ENCODE peak calls at places on chromosomes 6 and 20, in eight cellular contexts. One of them, this sample, is unnamed.
A peak's percentile ranks its signal among the peaks of the same experiment; 100 is the strongest.

GRCh38 chr6:105388392-105388791 is 14.5 kb downstream of the PREP start:
- DNase-seq in RWPE2: no peak
- DNase-seq in GM23338: no peak
- DNase-seq in AG09319: no peak
- DNase-seq in uterus: no peak
- DNase-seq in testis: no peak
- DNase-seq in cardiac fibroblast: no peak
- DNase-seq in endothelial cell: no peak
- DNase-seq in this sample: no peak

GRCh38 chr20:11982289-11982957 is 64.7 kb downstream of the BTBD3 start:
- DNase-seq in RWPE2: no peak
- DNase-seq in GM23338: no peak
- DNase-seq in AG09319: no peak
- DNase-seq in uterus: no peak
- DNase-seq in testis: no peak
- DNase-seq in cardiac fibroblast: no peak
- DNase-seq in endothelial cell: no peak
- DNase-seq in this sample: no peak

GRCh38 chr6:15491255-15491985 is 171.4 kb downstream of the DTNBP1 start:
- DNase-seq in RWPE2: no peak
- DNase-seq in GM23338: peak; percentile 78
- DNase-seq in AG09319: peak; percentile 57
- DNase-seq in uterus: peak; percentile 77
- DNase-seq in testis: peak; percentile 87
- DNase-seq in cardiac fibroblast: peak; percentile 84
- DNase-seq in endothelial cell: peak; percentile 73
- DNase-seq in this sample: no peak

GRCh38 chr6:42078391-42078790 is 28.1 kb downstream of the TAF8 start:
- DNase-seq in RWPE2: no peak
- DNase-seq in GM23338: no peak
- DNase-seq in AG09319: no peak
- DNase-seq in uterus: no peak
- DNase-seq in testis: no peak
- DNase-seq in cardiac fibroblast: no peak
- DNase-seq in endothelial cell: no peak
- DNase-seq in this sample: peak; percentile 35

GRCh38 chr6:167588920-167589614 is 237.6 kb upstream of the AFDN start:
- DNase-seq in RWPE2: no peak
- DNase-seq in GM23338: no peak
- DNase-seq in AG09319: no peak
- DNase-seq in uterus: no peak
- DNase-seq in testis: peak; percentile 8
- DNase-seq in cardiac fibroblast: no peak
- DNase-seq in endothelial cell: no peak
- DNase-seq in this sample: no peak

GRCh38 chr20:37559312-37560027 is 31.8 kb upstream of the BLCAP start:
- DNase-seq in RWPE2: peak; percentile 50
- DNase-seq in GM23338: no peak
- DNase-seq in AG09319: no peak
- DNase-seq in uterus: no peak
- DNase-seq in testis: no peak
- DNase-seq in cardiac fibroblast: no peak
- DNase-seq in endothelial cell: no peak
- DNase-seq in this sample: no peak

GRCh38 chr20:36407196-36407733 is 101.1 kb downstream of the DLGAP4 start:
- DNase-seq in RWPE2: no peak
- DNase-seq in GM23338: no peak
- DNase-seq in AG09319: no peak
- DNase-seq in uterus: no peak
- DNase-seq in testis: no peak
- DNase-seq in cardiac fibroblast: peak; percentile 88
- DNase-seq in endothelial cell: no peak
- DNase-seq in this sample: no peak

GRCh38 chr6:115610646-115611045 is 450.0 kb downstream of the FRK start:
- DNase-seq in RWPE2: no peak
- DNase-seq in GM23338: no peak
- DNase-seq in AG09319: no peak
- DNase-seq in uterus: no peak
- DNase-seq in testis: no peak
- DNase-seq in cardiac fibroblast: no peak
- DNase-seq in endothelial cell: no peak
- DNase-seq in this sample: no peak

GRCh38 chr6:106370639-106371038 is 10.1 kb downstream of the CRYBG1 start:
- DNase-seq in RWPE2: no peak
- DNase-seq in GM23338: no peak
- DNase-seq in AG09319: no peak
- DNase-seq in uterus: no peak
- DNase-seq in testis: no peak
- DNase-seq in cardiac fibroblast: no peak
- DNase-seq in endothelial cell: no peak
- DNase-seq in this sample: no peak

GRCh38 chr6:44152109-44152461 is 6.5 kb upstream of the CAPN11 start:
- DNase-seq in RWPE2: no peak
- DNase-seq in GM23338: no peak
- DNase-seq in AG09319: no peak
- DNase-seq in uterus: no peak
- DNase-seq in testis: no peak
- DNase-seq in cardiac fibroblast: no peak
- DNase-seq in endothelial cell: no peak
- DNase-seq in this sample: no peak

GRCh38 chr6:63787021-63787420 is 151.4 kb downstream of the PHF3 start:
- DNase-seq in RWPE2: no peak
- DNase-seq in GM23338: no peak
- DNase-seq in AG09319: no peak
- DNase-seq in uterus: no peak
- DNase-seq in testis: no peak
- DNase-seq in cardiac fibroblast: peak; percentile 74
- DNase-seq in endothelial cell: no peak
- DNase-seq in this sample: no peak

GRCh38 chr6:138248011-138248410 is 29.7 kb upstream of the PBOV1 start:
- DNase-seq in RWPE2: no peak
- DNase-seq in GM23338: no peak
- DNase-seq in AG09319: no peak
- DNase-seq in uterus: no peak
- DNase-seq in testis: no peak
- DNase-seq in cardiac fibroblast: no peak
- DNase-seq in endothelial cell: no peak
- DNase-seq in this sample: no peak

GRCh38 chr20:7773511-7773910 is 166.7 kb downstream of the HAO1 start:
- DNase-seq in RWPE2: no peak
- DNase-seq in GM23338: no peak
- DNase-seq in AG09319: no peak
- DNase-seq in uterus: no peak
- DNase-seq in testis: no peak
- DNase-seq in cardiac fibroblast: peak; percentile 49
- DNase-seq in endothelial cell: no peak
- DNase-seq in this sample: no peak

GRCh38 chr6:54846857-54847721 is 518 bp downstream of the FAM83B start:
- DNase-seq in RWPE2: no peak
- DNase-seq in GM23338: peak; percentile 63
- DNase-seq in AG09319: no peak
- DNase-seq in uterus: no peak
- DNase-seq in testis: peak; percentile 29
- DNase-seq in cardiac fibroblast: no peak
- DNase-seq in endothelial cell: peak; percentile 46
- DNase-seq in this sample: no peak

GRCh38 chr6:1388927-1389790 is at the start of gene FOXF2:
- DNase-seq in RWPE2: no peak
- DNase-seq in GM23338: peak; percentile 83
- DNase-seq in AG09319: no peak
- DNase-seq in uterus: no peak
- DNase-seq in testis: no peak
- DNase-seq in cardiac fibroblast: no peak
- DNase-seq in endothelial cell: no peak
- DNase-seq in this sample: no peak

GRCh38 chr6:159981591-159982245 is 12.8 kb downstream of the IGF2R start:
- DNase-seq in RWPE2: no peak
- DNase-seq in GM23338: no peak
- DNase-seq in AG09319: no peak
- DNase-seq in uterus: peak; percentile 57
- DNase-seq in testis: peak; percentile 49
- DNase-seq in cardiac fibroblast: peak; percentile 68
- DNase-seq in endothelial cell: peak; percentile 51
- DNase-seq in this sample: no peak

GRCh38 chr6:154814063-154814462 is 80.8 kb downstream of the SCAF8 start:
- DNase-seq in RWPE2: no peak
- DNase-seq in GM23338: no peak
- DNase-seq in AG09319: no peak
- DNase-seq in uterus: no peak
- DNase-seq in testis: no peak
- DNase-seq in cardiac fibroblast: no peak
- DNase-seq in endothelial cell: no peak
- DNase-seq in this sample: no peak
- TF ChIP-seq CTCF in RWPE2: no peak
- TF ChIP-seq CTCF in GM23338: no peak
- TF ChIP-seq CTCF in AG09319: no peak
- TF ChIP-seq CTCF in uterus: no peak
- TF ChIP-seq CTCF in testis: no peak
- TF ChIP-seq CTCF in cardiac fibroblast: no peak
- TF ChIP-seq CTCF in endothelial cell: no peak
- TF ChIP-seq CTCF in this sample: no peak

DNA sequence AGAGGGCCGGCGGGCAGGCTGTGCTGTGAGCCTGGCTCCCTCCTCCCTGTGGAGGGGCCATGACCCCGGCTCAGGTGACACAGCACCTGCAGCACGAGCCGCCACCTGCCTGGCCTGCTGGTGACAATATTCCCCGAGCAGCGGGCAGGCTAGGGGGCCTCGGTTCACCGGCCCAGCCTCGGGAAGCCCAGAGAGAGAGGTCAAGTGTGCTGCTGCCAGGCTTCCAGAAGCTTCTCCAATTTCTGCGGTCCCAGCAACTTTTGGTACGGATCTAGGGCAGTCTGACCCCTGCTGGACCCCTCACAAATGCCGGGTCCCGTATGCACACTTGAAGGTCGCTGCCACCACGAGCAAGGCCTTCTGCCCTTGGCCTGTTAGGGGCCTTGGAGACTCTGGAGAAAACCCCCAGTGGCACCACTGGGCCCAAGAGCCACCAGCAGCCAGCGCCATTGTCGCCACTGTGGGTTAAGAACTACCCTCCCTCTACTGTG is 38.6 kb upstream of the NOL4L start:
- DNase-seq in RWPE2: no peak
- DNase-seq in GM23338: peak; percentile 82
- DNase-seq in AG09319: no peak
- DNase-seq in uterus: no peak
- DNase-seq in testis: no peak
- DNase-seq in cardiac fibroblast: no peak
- DNase-seq in endothelial cell: no peak
- DNase-seq in this sample: no peak
- TF ChIP-seq CTCF in RWPE2: no peak
- TF ChIP-seq CTCF in GM23338: peak; percentile 60
- TF ChIP-seq CTCF in AG09319: no peak
- TF ChIP-seq CTCF in uterus: no peak
- TF ChIP-seq CTCF in testis: no peak
- TF ChIP-seq CTCF in cardiac fibroblast: no peak
- TF ChIP-seq CTCF in endothelial cell: no peak
- TF ChIP-seq CTCF in this sample: no peak

GRCh38 chr6:153511896-153512496 is 380.9 kb upstream of the RGS17 start:
- DNase-seq in RWPE2: no peak
- DNase-seq in GM23338: peak; percentile 77
- DNase-seq in AG09319: no peak
- DNase-seq in uterus: no peak
- DNase-seq in testis: peak; percentile 25
- DNase-seq in cardiac fibroblast: peak; percentile 52
- DNase-seq in endothelial cell: peak; percentile 36
- DNase-seq in this sample: no peak
- TF ChIP-seq CTCF in RWPE2: peak; percentile 73
- TF ChIP-seq CTCF in GM23338: peak; percentile 60
- TF ChIP-seq CTCF in AG09319: peak; percentile 63
- TF ChIP-seq CTCF in uterus: no peak
- TF ChIP-seq CTCF in testis: peak; percentile 27
- TF ChIP-seq CTCF in cardiac fibroblast: peak; percentile 66
- TF ChIP-seq CTCF in endothelial cell: peak; percentile 77
- TF ChIP-seq CTCF in this sample: peak; percentile 63

GRCh38 chr6:157461000-157461915 is 80.3 kb downstream of the ZDHHC14 start:
- DNase-seq in RWPE2: no peak
- DNase-seq in GM23338: peak; percentile 44
- DNase-seq in AG09319: no peak
- DNase-seq in uterus: no peak
- DNase-seq in testis: no peak
- DNase-seq in cardiac fibroblast: peak; percentile 75
- DNase-seq in endothelial cell: peak; percentile 23
- DNase-seq in this sample: no peak
- TF ChIP-seq CTCF in RWPE2: no peak
- TF ChIP-seq CTCF in GM23338: peak; percentile 53
- TF ChIP-seq CTCF in AG09319: no peak
- TF ChIP-seq CTCF in uterus: no peak
- TF ChIP-seq CTCF in testis: no peak
- TF ChIP-seq CTCF in cardiac fibroblast: no peak
- TF ChIP-seq CTCF in endothelial cell: no peak
- TF ChIP-seq CTCF in this sample: peak; percentile 30

This sample was measured in upper lobe of right lung.